ENCODE peak calls at places on chromosomes 7 and 10, in six cellular contexts. One of them, this sample, is unnamed.

GRCh38 chr10:64036996-64037666 is 515.9 kb downstream of the REEP3 start:
- DNase-seq in IMR-90: no peak
- DNase-seq in skeletal muscle cell: no peak
- DNase-seq in PC-3: no peak
- DNase-seq in NCI-H146: no peak
- DNase-seq in T-helper 2 cell: no peak
- DNase-seq in this sample: no peak

GRCh38 chr10:93509816-93510215 is 13.4 kb downstream of the CEP55 start:
- DNase-seq in T-helper 2 cell: no peak
- DNase-seq in IMR-90: no peak
- DNase-seq in skeletal muscle cell: no peak
- DNase-seq in NCI-H146: no peak
- DNase-seq in PC-3: no peak
- DNase-seq in this sample: no peak

GRCh38 chr7:147915781-147916180 is 674.8 kb upstream of the C7orf33 start:
- DNase-seq in PC-3: peak; percentile 15
- DNase-seq in skeletal muscle cell: no peak
- DNase-seq in T-helper 2 cell: no peak
- DNase-seq in NCI-H146: no peak
- DNase-seq in IMR-90: no peak
- DNase-seq in this sample: no peak

GRCh38 chr7:69078997-69079769 is 519.1 kb upstream of the AUTS2 start:
- DNase-seq in PC-3: no peak
- DNase-seq in NCI-H146: no peak
- DNase-seq in IMR-90: no peak
- DNase-seq in T-helper 2 cell: no peak
- DNase-seq in skeletal muscle cell: no peak
- DNase-seq in this sample: no peak

GRCh38 chr7:121079425-121080169 is 91.1 kb downstream of the CPED1 start:
- DNase-seq in skeletal muscle cell: no peak
- DNase-seq in NCI-H146: no peak
- DNase-seq in IMR-90: peak; percentile 51
- DNase-seq in PC-3: peak; percentile 73
- DNase-seq in T-helper 2 cell: no peak
- DNase-seq in this sample: no peak

GRCh38 chr7:79876769-79877362 is 257.8 kb upstream of the GNAI1 start:
- DNase-seq in IMR-90: peak; percentile 99
- DNase-seq in NCI-H146: no peak
- DNase-seq in PC-3: peak; percentile 91
- DNase-seq in skeletal muscle cell: peak; percentile 74
- DNase-seq in T-helper 2 cell: no peak
- DNase-seq in this sample: peak; percentile 8

GRCh38 chr10:73998623-73999622 is 1.0 kb downstream of the VCL start:
- DNase-seq in NCI-H146: peak; percentile 62
- DNase-seq in T-helper 2 cell: no peak
- DNase-seq in skeletal muscle cell: peak; percentile 57
- DNase-seq in PC-3: peak; percentile 100
- DNase-seq in IMR-90: peak; percentile 86
- DNase-seq in this sample: peak; percentile 63

GRCh38 chr7:13920053-13920697 is 69.3 kb downstream of the ETV1 start:
- DNase-seq in NCI-H146: peak; percentile 89
- DNase-seq in T-helper 2 cell: no peak
- DNase-seq in PC-3: peak; percentile 97
- DNase-seq in IMR-90: peak; percentile 100
- DNase-seq in skeletal muscle cell: peak; percentile 100
- DNase-seq in this sample: peak; percentile 96

GRCh38 chr7:50978633-50979215 is 196.0 kb upstream of the GRB10 start:
- DNase-seq in IMR-90: no peak
- DNase-seq in skeletal muscle cell: no peak
- DNase-seq in NCI-H146: no peak
- DNase-seq in PC-3: peak; percentile 55
- DNase-seq in T-helper 2 cell: no peak
- DNase-seq in this sample: peak; percentile 37

GRCh38 chr7:130062246-130062645 is 8.1 kb upstream of the KLHDC10 start:
- DNase-seq in T-helper 2 cell: no peak
- DNase-seq in NCI-H146: no peak
- DNase-seq in skeletal muscle cell: no peak
- DNase-seq in PC-3: no peak
- DNase-seq in IMR-90: no peak
- DNase-seq in this sample: no peak

GRCh38 chr10:44858017-44858371 is 53.1 kb upstream of the TMEM72 start:
- DNase-seq in PC-3: no peak
- DNase-seq in skeletal muscle cell: no peak
- DNase-seq in IMR-90: no peak
- DNase-seq in NCI-H146: no peak
- DNase-seq in T-helper 2 cell: no peak
- DNase-seq in this sample: no peak

GRCh38 chr7:37920619-37921339 is at the start of gene EPDR1:
- DNase-seq in skeletal muscle cell: no peak
- DNase-seq in T-helper 2 cell: no peak
- DNase-seq in PC-3: peak; percentile 78
- DNase-seq in NCI-H146: no peak
- DNase-seq in IMR-90: no peak
- DNase-seq in this sample: peak; percentile 90

GRCh38 chr7:131015131-131015954 is 281.3 kb upstream of the KLF14 start:
- DNase-seq in T-helper 2 cell: no peak
- DNase-seq in PC-3: peak; percentile 76
- DNase-seq in IMR-90: peak; percentile 73
- DNase-seq in NCI-H146: no peak
- DNase-seq in skeletal muscle cell: no peak
- DNase-seq in this sample: no peak

GRCh38 chr10:18246967-18247366 is 106.7 kb downstream of the CACNB2 start:
- DNase-seq in NCI-H146: peak; percentile 19
- DNase-seq in T-helper 2 cell: no peak
- DNase-seq in IMR-90: no peak
- DNase-seq in PC-3: no peak
- DNase-seq in skeletal muscle cell: no peak
- DNase-seq in this sample: no peak

GRCh38 chr7:132815696-132816334 is 239.5 kb upstream of the PLXNA4 start:
- DNase-seq in NCI-H146: no peak
- DNase-seq in PC-3: peak; percentile 15
- DNase-seq in skeletal muscle cell: no peak
- DNase-seq in T-helper 2 cell: no peak
- DNase-seq in IMR-90: peak; percentile 11
- DNase-seq in this sample: no peak

GRCh38 chr10:99809931-99810615 is 27.6 kb downstream of the ABCC2 start:
- DNase-seq in IMR-90: peak; percentile 60
- DNase-seq in T-helper 2 cell: no peak
- DNase-seq in PC-3: no peak
- DNase-seq in skeletal muscle cell: no peak
- DNase-seq in NCI-H146: no peak
- DNase-seq in this sample: no peak

GRCh38 chr10:29725133-29725720 is 90.5 kb upstream of the SVIL start:
- DNase-seq in IMR-90: no peak
- DNase-seq in skeletal muscle cell: no peak
- DNase-seq in T-helper 2 cell: no peak
- DNase-seq in PC-3: no peak
- DNase-seq in NCI-H146: no peak
- DNase-seq in this sample: no peak

GRCh38 chr10:79244068-79244442 is 103.2 kb upstream of the PPIF start:
- DNase-seq in PC-3: no peak
- DNase-seq in T-helper 2 cell: no peak
- DNase-seq in skeletal muscle cell: no peak
- DNase-seq in NCI-H146: no peak
- DNase-seq in IMR-90: no peak
- DNase-seq in this sample: no peak

GRCh38 chr10:24579911-24580310 is 143.8 kb downstream of the ARHGAP21 start:
- DNase-seq in skeletal muscle cell: no peak
- DNase-seq in T-helper 2 cell: no peak
- DNase-seq in NCI-H146: no peak
- DNase-seq in PC-3: no peak
- DNase-seq in IMR-90: no peak
- DNase-seq in this sample: no peak

GRCh38 chr10:131475043-131475442 is 163.5 kb upstream of the TCERG1L start:
- DNase-seq in IMR-90: no peak
- DNase-seq in PC-3: no peak
- DNase-seq in skeletal muscle cell: no peak
- DNase-seq in NCI-H146: no peak
- DNase-seq in T-helper 2 cell: no peak
- DNase-seq in this sample: no peak

GRCh38 chr10:71347587-71348395 is 28.7 kb downstream of the SLC29A3 start:
- DNase-seq in skeletal muscle cell: no peak
- DNase-seq in IMR-90: no peak
- DNase-seq in PC-3: peak; percentile 12
- DNase-seq in T-helper 2 cell: no peak
- DNase-seq in NCI-H146: peak; percentile 77
- DNase-seq in this sample: peak; percentile 86

GRCh38 chr10:126242352-126243260 is 145.7 kb downstream of the ADAM12 start:
- DNase-seq in IMR-90: peak; percentile 92
- DNase-seq in T-helper 2 cell: no peak
- DNase-seq in PC-3: no peak
- DNase-seq in skeletal muscle cell: peak; percentile 89
- DNase-seq in NCI-H146: peak; percentile 71
- DNase-seq in this sample: no peak

GRCh38 chr10:13536674-13537366 is 8.0 kb upstream of the BEND7 start:
- DNase-seq in NCI-H146: peak; percentile 90
- DNase-seq in IMR-90: peak; percentile 41
- DNase-seq in PC-3: peak; percentile 57
- DNase-seq in T-helper 2 cell: no peak
- DNase-seq in skeletal muscle cell: no peak
- DNase-seq in this sample: peak; percentile 63

GRCh38 chr7:43463401-43463980 is 119.4 kb upstream of the STK17A start:
- DNase-seq in IMR-90: no peak
- DNase-seq in PC-3: no peak
- DNase-seq in T-helper 2 cell: no peak
- DNase-seq in skeletal muscle cell: no peak
- DNase-seq in NCI-H146: no peak
- DNase-seq in this sample: no peak

GRCh38 chr10:13993169-13993568 is 337.6 kb downstream of the FRMD4A start:
- DNase-seq in T-helper 2 cell: no peak
- DNase-seq in IMR-90: peak; percentile 90
- DNase-seq in skeletal muscle cell: peak; percentile 85
- DNase-seq in NCI-H146: no peak
- DNase-seq in PC-3: no peak
- DNase-seq in this sample: no peak

GRCh38 chr7:152056621-152057274 is 31.3 kb downstream of the GALNT11 start:
- DNase-seq in NCI-H146: no peak
- DNase-seq in T-helper 2 cell: no peak
- DNase-seq in PC-3: no peak
- DNase-seq in IMR-90: no peak
- DNase-seq in skeletal muscle cell: no peak
- DNase-seq in this sample: no peak

GRCh38 chr7:40946549-40946948 is 756.3 kb downstream of the INHBA start:
- DNase-seq in IMR-90: no peak
- DNase-seq in NCI-H146: no peak
- DNase-seq in skeletal muscle cell: no peak
- DNase-seq in T-helper 2 cell: no peak
- DNase-seq in PC-3: no peak
- DNase-seq in this sample: no peak

GRCh38 chr7:27161214-27161720 is 4.1 kb downstream of the HOXA9 start:
- DNase-seq in T-helper 2 cell: no peak
- DNase-seq in NCI-H146: no peak
- DNase-seq in PC-3: no peak
- DNase-seq in skeletal muscle cell: no peak
- DNase-seq in IMR-90: no peak
- DNase-seq in this sample: no peak

GRCh38 chr10:88880287-88881094 is 446 bp downstream of the STAMBPL1 start:
- DNase-seq in NCI-H146: peak; percentile 84
- DNase-seq in skeletal muscle cell: peak; percentile 31
- DNase-seq in IMR-90: peak; percentile 80
- DNase-seq in PC-3: peak; percentile 79
- DNase-seq in T-helper 2 cell: peak; percentile 71
- DNase-seq in this sample: peak; percentile 96

GRCh38 chr10:15222511-15222910 is 54.0 kb upstream of the NMT2 start:
- DNase-seq in NCI-H146: peak; percentile 56
- DNase-seq in PC-3: no peak
- DNase-seq in T-helper 2 cell: no peak
- DNase-seq in skeletal muscle cell: no peak
- DNase-seq in IMR-90: peak; percentile 32
- DNase-seq in this sample: no peak

This sample was measured in DMS53.